ENCODE peak calls at places on chromosomes 11 and 22, in eight cellular contexts. One of them, this sample, is unnamed.

GRCh38 chr11:106691807-106692365 is 326.4 kb downstream of the GUCY1A2 start:
- DNase-seq in choroid plexus epithelial cell: peak
- DNase-seq in fibroblast of pulmonary artery: peak
- DNase-seq in neural progenitor cell: no peak
- DNase-seq in HAP-1: no peak
- DNase-seq in left ventricle myocardium inferior: no peak
- DNase-seq in GM23248: peak
- DNase-seq in cardiac fibroblast: no peak
- DNase-seq in this sample: peak

GRCh38 chr22:24051568-24051967 is 40.5 kb downstream of the CABIN1 start:
- DNase-seq in choroid plexus epithelial cell: no peak
- DNase-seq in GM23248: peak
- DNase-seq in HAP-1: no peak
- DNase-seq in cardiac fibroblast: peak
- DNase-seq in neural progenitor cell: no peak
- DNase-seq in fibroblast of pulmonary artery: no peak
- DNase-seq in left ventricle myocardium inferior: no peak
- DNase-seq in this sample: no peak

GRCh38 chr11:61141601-61142028 is 19.6 kb downstream of the VPS37C start:
- DNase-seq in cardiac fibroblast: no peak
- DNase-seq in neural progenitor cell: no peak
- DNase-seq in choroid plexus epithelial cell: no peak
- DNase-seq in left ventricle myocardium inferior: no peak
- DNase-seq in fibroblast of pulmonary artery: no peak
- DNase-seq in HAP-1: no peak
- DNase-seq in GM23248: no peak
- DNase-seq in this sample: no peak

GRCh38 chr11:19724765-19725164 is 12.1 kb downstream of the NAV2 start:
- DNase-seq in HAP-1: no peak
- DNase-seq in GM23248: no peak
- DNase-seq in left ventricle myocardium inferior: no peak
- DNase-seq in fibroblast of pulmonary artery: no peak
- DNase-seq in neural progenitor cell: no peak
- DNase-seq in cardiac fibroblast: no peak
- DNase-seq in choroid plexus epithelial cell: no peak
- DNase-seq in this sample: no peak

GRCh38 chr11:45336136-45336535 is 50.0 kb upstream of the SYT13 start:
- DNase-seq in HAP-1: no peak
- DNase-seq in neural progenitor cell: no peak
- DNase-seq in left ventricle myocardium inferior: no peak
- DNase-seq in fibroblast of pulmonary artery: no peak
- DNase-seq in GM23248: no peak
- DNase-seq in cardiac fibroblast: no peak
- DNase-seq in choroid plexus epithelial cell: no peak
- DNase-seq in this sample: no peak

GRCh38 chr11:9796854-9797253 is 133.0 kb downstream of the SWAP70 start:
- DNase-seq in neural progenitor cell: no peak
- DNase-seq in choroid plexus epithelial cell: no peak
- DNase-seq in fibroblast of pulmonary artery: no peak
- DNase-seq in cardiac fibroblast: no peak
- DNase-seq in left ventricle myocardium inferior: no peak
- DNase-seq in HAP-1: no peak
- DNase-seq in GM23248: peak
- DNase-seq in this sample: no peak

GRCh38 chr11:69811431-69811830 is 7.8 kb downstream of the FGF3 start:
- DNase-seq in left ventricle myocardium inferior: no peak
- DNase-seq in cardiac fibroblast: no peak
- DNase-seq in choroid plexus epithelial cell: no peak
- DNase-seq in HAP-1: no peak
- DNase-seq in GM23248: no peak
- DNase-seq in neural progenitor cell: peak
- DNase-seq in fibroblast of pulmonary artery: no peak
- DNase-seq in this sample: no peak

GRCh38 chr11:111395749-111396148 is 16.7 kb upstream of the POU2AF1 start:
- DNase-seq in fibroblast of pulmonary artery: no peak
- DNase-seq in left ventricle myocardium inferior: no peak
- DNase-seq in HAP-1: no peak
- DNase-seq in neural progenitor cell: no peak
- DNase-seq in choroid plexus epithelial cell: no peak
- DNase-seq in GM23248: no peak
- DNase-seq in cardiac fibroblast: no peak
- DNase-seq in this sample: no peak

GRCh38 chr11:210122-210802 is 2.8 kb downstream of the RIC8A start:
- DNase-seq in fibroblast of pulmonary artery: peak
- DNase-seq in GM23248: peak
- DNase-seq in left ventricle myocardium inferior: no peak
- DNase-seq in HAP-1: peak
- DNase-seq in cardiac fibroblast: peak
- DNase-seq in choroid plexus epithelial cell: peak
- DNase-seq in neural progenitor cell: no peak
- DNase-seq in this sample: peak

GRCh38 chr11:102046841-102047240 is 396 bp upstream of the CFAP300 start:
- DNase-seq in fibroblast of pulmonary artery: peak
- DNase-seq in HAP-1: no peak
- DNase-seq in choroid plexus epithelial cell: peak
- DNase-seq in left ventricle myocardium inferior: no peak
- DNase-seq in cardiac fibroblast: no peak
- DNase-seq in GM23248: peak
- DNase-seq in neural progenitor cell: no peak
- DNase-seq in this sample: peak

GRCh38 chr11:102050927-102051575 is 3.8 kb downstream of the CFAP300 start:
- DNase-seq in cardiac fibroblast: no peak
- DNase-seq in GM23248: no peak
- DNase-seq in left ventricle myocardium inferior: no peak
- DNase-seq in neural progenitor cell: no peak
- DNase-seq in HAP-1: no peak
- DNase-seq in choroid plexus epithelial cell: no peak
- DNase-seq in fibroblast of pulmonary artery: no peak
- DNase-seq in this sample: no peak

GRCh38 chr11:102047305-102047924 is at the start of gene CFAP300:
- DNase-seq in left ventricle myocardium inferior: peak
- DNase-seq in HAP-1: peak
- DNase-seq in choroid plexus epithelial cell: peak
- DNase-seq in GM23248: peak
- DNase-seq in cardiac fibroblast: peak
- DNase-seq in neural progenitor cell: peak
- DNase-seq in fibroblast of pulmonary artery: peak
- DNase-seq in this sample: peak
- H3K4me3 ChIP-seq in left ventricle myocardium inferior: peak
- H3K4me3 ChIP-seq in HAP-1: peak
- H3K4me3 ChIP-seq in choroid plexus epithelial cell: peak
- H3K4me3 ChIP-seq in GM23248: peak
- H3K4me3 ChIP-seq in cardiac fibroblast: peak
- H3K4me3 ChIP-seq in neural progenitor cell: peak
- H3K4me3 ChIP-seq in fibroblast of pulmonary artery: peak
- H3K4me3 ChIP-seq in this sample: peak

DNA sequence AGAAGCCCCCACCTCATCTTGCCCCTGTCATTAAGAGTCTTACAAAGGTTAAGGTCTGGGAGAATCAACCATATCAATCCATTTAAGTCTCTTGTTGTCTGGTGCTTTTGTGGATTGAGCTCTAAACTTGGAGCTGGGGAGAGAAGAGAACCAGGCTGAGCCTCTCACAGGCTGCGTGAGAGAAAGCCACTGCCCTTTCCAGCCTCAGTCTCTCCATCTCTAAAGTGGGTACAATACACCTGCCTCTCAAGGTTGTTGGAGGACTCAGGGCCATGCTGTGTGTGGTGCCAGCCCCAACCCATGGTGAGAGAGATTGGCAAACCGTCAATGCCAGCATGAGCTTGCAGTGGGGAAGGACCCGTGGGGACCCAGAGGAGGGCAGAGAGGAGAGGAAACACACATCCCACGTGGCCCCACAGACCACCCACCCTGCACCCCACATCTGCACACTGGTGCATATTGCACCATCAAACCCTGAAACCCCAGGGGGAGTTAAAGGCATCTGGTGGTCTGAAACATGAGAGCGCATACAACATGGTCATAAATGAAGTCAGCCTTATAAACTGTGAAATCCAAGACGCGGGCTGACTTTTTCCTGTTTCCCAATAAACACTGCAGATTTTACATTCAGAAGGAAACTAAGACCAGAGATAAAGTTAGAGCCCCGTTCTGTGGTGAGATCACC is 27.5 kb upstream of the FBLN1 start:
- DNase-seq in fibroblast of pulmonary artery: no peak
- DNase-seq in left ventricle myocardium inferior: no peak
- DNase-seq in cardiac fibroblast: peak
- DNase-seq in GM23248: no peak
- DNase-seq in choroid plexus epithelial cell: peak
- DNase-seq in neural progenitor cell: no peak
- DNase-seq in HAP-1: no peak
- DNase-seq in this sample: no peak
- H3K4me3 ChIP-seq in fibroblast of pulmonary artery: no peak
- H3K4me3 ChIP-seq in left ventricle myocardium inferior: no peak
- H3K4me3 ChIP-seq in cardiac fibroblast: no peak
- H3K4me3 ChIP-seq in GM23248: no peak
- H3K4me3 ChIP-seq in choroid plexus epithelial cell: no peak
- H3K4me3 ChIP-seq in neural progenitor cell: no peak
- H3K4me3 ChIP-seq in HAP-1: no peak
- H3K4me3 ChIP-seq in this sample: no peak

DNA sequence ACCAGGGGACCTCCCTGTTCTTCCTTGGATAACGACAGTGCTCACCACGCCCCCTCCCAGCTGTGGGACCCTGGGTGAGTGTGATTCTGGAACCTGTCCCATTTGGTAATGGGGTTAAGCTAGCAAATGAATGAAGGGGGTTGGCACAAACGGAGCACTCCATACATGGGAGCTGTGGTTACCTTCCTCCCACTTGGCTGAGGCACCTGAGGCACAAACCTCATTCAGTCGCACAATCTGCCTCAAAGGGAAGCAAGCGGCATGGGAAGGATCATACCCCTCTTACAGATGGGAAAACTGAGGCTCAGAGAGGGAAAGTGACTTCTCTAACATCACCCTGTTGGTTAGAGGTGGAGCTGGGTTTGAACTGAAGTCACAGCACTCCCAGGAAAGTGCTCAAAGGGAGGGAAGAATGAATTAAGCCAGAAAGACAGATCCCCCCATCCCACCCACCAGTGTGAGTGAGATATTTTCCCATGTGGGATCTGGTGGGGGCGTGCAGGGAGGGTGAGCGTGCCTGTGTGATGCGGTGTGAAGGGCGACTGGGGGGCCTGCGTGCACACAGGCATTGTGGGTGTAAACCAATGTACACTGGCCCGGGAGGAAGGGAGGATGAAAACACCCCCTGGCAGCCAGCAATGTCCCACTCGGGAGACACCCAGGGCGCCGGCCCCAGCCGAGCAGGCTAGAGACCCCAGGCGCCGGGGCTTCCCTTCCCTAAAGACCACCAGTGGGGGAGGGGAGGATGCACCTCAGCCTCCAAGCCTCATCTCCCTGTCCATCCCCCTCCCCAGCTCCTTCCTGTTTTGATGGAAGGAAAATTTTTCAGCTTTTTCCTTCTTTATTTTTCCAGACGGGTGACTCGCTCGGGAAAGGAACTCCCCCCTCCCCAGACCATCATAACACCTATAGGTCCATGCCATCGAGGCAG is 7.9 kb upstream of the PDGFB start:
- DNase-seq in HAP-1: no peak
- DNase-seq in fibroblast of pulmonary artery: no peak
- DNase-seq in neural progenitor cell: no peak
- DNase-seq in left ventricle myocardium inferior: no peak
- DNase-seq in cardiac fibroblast: no peak
- DNase-seq in choroid plexus epithelial cell: no peak
- DNase-seq in GM23248: peak
- DNase-seq in this sample: no peak
- H3K4me3 ChIP-seq in HAP-1: no peak
- H3K4me3 ChIP-seq in fibroblast of pulmonary artery: no peak
- H3K4me3 ChIP-seq in neural progenitor cell: no peak
- H3K4me3 ChIP-seq in left ventricle myocardium inferior: peak
- H3K4me3 ChIP-seq in cardiac fibroblast: no peak
- H3K4me3 ChIP-seq in choroid plexus epithelial cell: no peak
- H3K4me3 ChIP-seq in GM23248: no peak
- H3K4me3 ChIP-seq in this sample: no peak

GRCh38 chr11:116703421-116703820 is 69.4 kb downstream of the BUD13 start:
- DNase-seq in HAP-1: peak
- DNase-seq in cardiac fibroblast: peak
- DNase-seq in choroid plexus epithelial cell: no peak
- DNase-seq in left ventricle myocardium inferior: no peak
- DNase-seq in neural progenitor cell: peak
- DNase-seq in fibroblast of pulmonary artery: peak
- DNase-seq in GM23248: no peak
- DNase-seq in this sample: no peak

GRCh38 chr11:116701297-116701801 is 71.4 kb downstream of the BUD13 start:
- DNase-seq in neural progenitor cell: no peak
- DNase-seq in HAP-1: no peak
- DNase-seq in choroid plexus epithelial cell: no peak
- DNase-seq in fibroblast of pulmonary artery: no peak
- DNase-seq in left ventricle myocardium inferior: no peak
- DNase-seq in cardiac fibroblast: no peak
- DNase-seq in GM23248: no peak
- DNase-seq in this sample: no peak

GRCh38 chr11:116700586-116701220 is 72.1 kb downstream of the BUD13 start:
- DNase-seq in fibroblast of pulmonary artery: no peak
- DNase-seq in choroid plexus epithelial cell: no peak
- DNase-seq in cardiac fibroblast: no peak
- DNase-seq in HAP-1: no peak
- DNase-seq in left ventricle myocardium inferior: no peak
- DNase-seq in neural progenitor cell: no peak
- DNase-seq in GM23248: no peak
- DNase-seq in this sample: no peak

GRCh38 chr11:116701876-116702275 is 70.9 kb downstream of the BUD13 start:
- DNase-seq in cardiac fibroblast: no peak
- DNase-seq in HAP-1: no peak
- DNase-seq in left ventricle myocardium inferior: no peak
- DNase-seq in choroid plexus epithelial cell: no peak
- DNase-seq in neural progenitor cell: no peak
- DNase-seq in GM23248: no peak
- DNase-seq in fibroblast of pulmonary artery: no peak
- DNase-seq in this sample: no peak

GRCh38 chr11:116702772-116703360 is 69.9 kb downstream of the BUD13 start:
- DNase-seq in GM23248: no peak
- DNase-seq in choroid plexus epithelial cell: no peak
- DNase-seq in HAP-1: no peak
- DNase-seq in fibroblast of pulmonary artery: no peak
- DNase-seq in cardiac fibroblast: no peak
- DNase-seq in left ventricle myocardium inferior: no peak
- DNase-seq in neural progenitor cell: no peak
- DNase-seq in this sample: no peak
- H3K4me3 ChIP-seq in GM23248: no peak
- H3K4me3 ChIP-seq in choroid plexus epithelial cell: no peak
- H3K4me3 ChIP-seq in HAP-1: no peak
- H3K4me3 ChIP-seq in fibroblast of pulmonary artery: no peak
- H3K4me3 ChIP-seq in cardiac fibroblast: no peak
- H3K4me3 ChIP-seq in left ventricle myocardium inferior: no peak
- H3K4me3 ChIP-seq in neural progenitor cell: no peak
- H3K4me3 ChIP-seq in this sample: no peak

GRCh38 chr11:124875401-124875800 is 10.2 kb downstream of the ROBO3 start:
- DNase-seq in left ventricle myocardium inferior: no peak
- DNase-seq in neural progenitor cell: no peak
- DNase-seq in HAP-1: no peak
- DNase-seq in GM23248: no peak
- DNase-seq in cardiac fibroblast: no peak
- DNase-seq in fibroblast of pulmonary artery: no peak
- DNase-seq in choroid plexus epithelial cell: no peak
- DNase-seq in this sample: no peak
- H3K4me3 ChIP-seq in left ventricle myocardium inferior: peak
- H3K4me3 ChIP-seq in neural progenitor cell: peak
- H3K4me3 ChIP-seq in HAP-1: peak
- H3K4me3 ChIP-seq in GM23248: no peak
- H3K4me3 ChIP-seq in cardiac fibroblast: no peak
- H3K4me3 ChIP-seq in fibroblast of pulmonary artery: peak
- H3K4me3 ChIP-seq in choroid plexus epithelial cell: no peak
- H3K4me3 ChIP-seq in this sample: peak

This sample was measured in astrocyte.